ENCODE peak calls at places on chromosomes 1 and 21, in four cellular contexts. H is GM12878, R is K562, N is HepG2. X is an unnamed sample.

GRCh38 chr21:40049031-40049958 is 182.1 kb downstream of the PCP4 start:
- DNase-seq in H (no peak), R (no peak), N (no peak), X (no peak)

GRCh38 chr1:30713211-30713770 is 10.1 kb downstream of the MATN1 start:
- DNase-seq in R (no peak), N (no peak), H (no peak), X (no peak)

GRCh38 chr1:15110128-15110866 is 43.2 kb upstream of the TMEM51 start:
- DNase-seq in N (peak), R (peak), H (no peak), X (no peak)

GRCh38 chr1:109096110-109096509 is 5.5 kb downstream of the TMEM167B start:
- DNase-seq in H (no peak), R (no peak), N (no peak), X (no peak)

GRCh38 chr1:201639826-201640225 is 100.9 kb downstream of the NAV1 start:
- DNase-seq in N (no peak), H (no peak), R (no peak), X (no peak)

GRCh38 chr21:43187715-43188114 is 18.9 kb downstream of the CRYAA start:
- DNase-seq in N (no peak), H (no peak), R (no peak), X (no peak)

GRCh38 chr1:209829716-209830115 is 1.9 kb downstream of the UTP25 start:
- DNase-seq in H (no peak), R (no peak), N (no peak), X (no peak)

GRCh38 chr1:18009729-18010075 is 97.9 kb upstream of the IGSF21 start:
- DNase-seq in H (no peak), R (no peak), N (no peak), X (no peak)

GRCh38 chr1:203625623-203626189 is 926 bp upstream of the ATP2B4 start:
- DNase-seq in N (peak), H (peak), R (peak), X (no peak)

GRCh38 chr1:21904725-21905520 is 32.2 kb downstream of the HSPG2 start:
- DNase-seq in R (peak), N (no peak), H (no peak), X (no peak)

GRCh38 chr1:243601720-243602119 is 248.3 kb downstream of the AKT3 start:
- DNase-seq in H (no peak), R (no peak), N (no peak), X (no peak)

GRCh38 chr1:147892216-147892615 is 10.4 kb upstream of the GJA8 start:
- DNase-seq in R (no peak), H (no peak), N (no peak), X (peak)

GRCh38 chr1:96746440-96747223 is 25.0 kb downstream of the PTBP2 start:
- DNase-seq in N (no peak), H (no peak), R (no peak), X (no peak)

GRCh38 chr1:154759793-154760192 is 110.3 kb downstream of the KCNN3 start:
- DNase-seq in H (no peak), N (no peak), R (no peak), X (no peak)

GRCh38 chr21:33762798-33763572 is 120.7 kb downstream of the ITSN1 start:
- DNase-seq in H (no peak), N (no peak), R (no peak), X (no peak)

GRCh38 chr1:153790282-153790995 is 15.2 kb downstream of the SLC27A3 start:
- DNase-seq in N (no peak), R (no peak), H (no peak), X (peak)

GRCh38 chr1:194279975-194280374 is 1093.6 kb upstream of the B3GALT2 start:
- DNase-seq in N (no peak), H (no peak), R (no peak), X (no peak)

GRCh38 chr1:181097242-181097641 is 8.7 kb downstream of the IER5 start:
- DNase-seq in N (no peak), H (no peak), R (no peak), X (no peak)

GRCh38 chr1:32666866-32667566 is 16.0 kb downstream of the RBBP4 start:
- DNase-seq in N (no peak), R (no peak), H (no peak), X (no peak)

GRCh38 chr1:116340506-116341240 is 32.4 kb upstream of the ATP1A1 start:
- DNase-seq in R (no peak), N (no peak), H (no peak), X (no peak)

GRCh38 chr1:58983159-58983558 is 199.3 kb upstream of the JUN start:
- DNase-seq in H (no peak), N (no peak), R (no peak), X (no peak)

GRCh38 chr1:48943393-48943792 is 166.7 kb upstream of the BEND5 start:
- DNase-seq in R (no peak), H (no peak), N (no peak), X (no peak)

GRCh38 chr1:12465126-12465525 is 152.9 kb downstream of the DHRS3 start:
- DNase-seq in H (no peak), R (no peak), N (no peak), X (no peak)

GRCh38 chr1:202280595-202280994 is 61.1 kb downstream of the UBE2T start:
- DNase-seq in R (no peak), N (no peak), H (no peak), X (no peak)

GRCh38 chr1:54614024-54614423 is 9.3 kb downstream of the FAM151A start:
- DNase-seq in N (peak), H (no peak), R (no peak), X (no peak)

GRCh38 chr1:8211620-8212442 is 106.1 kb upstream of the SLC45A1 start:
- DNase-seq in N (peak), R (no peak), H (no peak), X (no peak)

GRCh38 chr1:87362063-87362833 is 33.6 kb downstream of the LMO4 start:
- DNase-seq in R (no peak), H (no peak), N (no peak), X (no peak)

GRCh38 chr1:243924588-243925349 is 74.7 kb upstream of the AKT3 start:
- DNase-seq in R (no peak), N (no peak), H (no peak), X (no peak)

GRCh38 chr1:28921286-28921869 is 7.0 kb downstream of the EPB41 start:
- DNase-seq in N (no peak), H (no peak), R (no peak), X (no peak)

GRCh38 chr1:211487672-211488208 is 4.2 kb downstream of the RD3 start:
- DNase-seq in N (no peak), R (no peak), H (no peak), X (no peak)

GRCh38 chr1:172654535-172654934 is 4.4 kb upstream of the FASLG start:
- DNase-seq in H (no peak), N (no peak), R (no peak), X (no peak)

GRCh38 chr1:119747451-119747850 is 21.3 kb downstream of the HMGCS2 start:
- DNase-seq in H (no peak), N (no peak), R (no peak), X (no peak)

GRCh38 chr1:115098979-115099692 is 9.8 kb upstream of the TSPAN2 start:
- DNase-seq in N (no peak), R (no peak), H (peak), X (no peak)

GRCh38 chr1:184393924-184394323 is 7.1 kb downstream of the C1orf21 start:
- DNase-seq in N (no peak), R (no peak), H (no peak), X (no peak)

GRCh38 chr1:81920245-81920740 is 119.6 kb downstream of the ADGRL2 start:
- DNase-seq in R (no peak), N (no peak), H (no peak), X (peak)

GRCh38 chr1:208524920-208525319 is 280.7 kb upstream of the PLXNA2 start:
- DNase-seq in N (no peak), R (no peak), H (no peak), X (no peak)

GRCh38 chr1:230107941-230108340 is 40.9 kb downstream of the GALNT2 start:
- DNase-seq in N (no peak), H (no peak), R (no peak), X (no peak)

GRCh38 chr1:25573961-25574360 is 30.6 kb downstream of the LDLRAP1 start:
- DNase-seq in R (no peak), H (no peak), N (no peak), X (no peak)

GRCh38 chr1:84861516-84861915 is 31.5 kb downstream of the LPAR3 start:
- DNase-seq in R (no peak), N (no peak), H (no peak), X (no peak)

GRCh38 chr1:84861988-84862644 is 30.9 kb downstream of the LPAR3 start:
- DNase-seq in R (no peak), H (no peak), N (no peak), X (no peak)

GRCh38 chr1:84859866-84860265 is 33.1 kb downstream of the LPAR3 start:
- DNase-seq in N (no peak), H (no peak), R (no peak), X (no peak)

GRCh38 chr1:84856871-84857270 is 36.1 kb downstream of the LPAR3 start:
- DNase-seq in R (no peak), N (no peak), H (no peak), X (no peak)

GRCh38 chr1:84862810-84863251 is 30.2 kb downstream of the LPAR3 start:
- DNase-seq in R (no peak), H (peak), N (no peak), X (no peak)
- TF ChIP-seq SP1 in R (no peak), H (no peak), N (no peak), X (no peak)

GRCh38 chr1:1507305-1507704 is 4.7 kb upstream of the ATAD3A start:
- DNase-seq in R (no peak), H (no peak), N (no peak), X (no peak)
- TF ChIP-seq CREM in R (no peak), H (no peak), N (no peak), X (no peak)

GRCh38 chr21:44576025-44576420 is 2.5 kb downstream of the KRTAP10-4 start:
- DNase-seq in N (no peak), H (no peak), R (no peak), X (no peak)

GRCh38 chr21:44572959-44573583 is 458 bp upstream of the KRTAP10-4 start:
- DNase-seq in R (no peak), N (peak), H (no peak), X (no peak)

GRCh38 chr21:44575307-44576024 is 1.9 kb downstream of the KRTAP10-4 start:
- DNase-seq in H (no peak), R (no peak), N (no peak), X (no peak)

GRCh38 chr21:44571844-44572782 is 1.4 kb upstream of the KRTAP10-4 start:
- DNase-seq in N (no peak), H (no peak), R (no peak), X (no peak)

DNA sequence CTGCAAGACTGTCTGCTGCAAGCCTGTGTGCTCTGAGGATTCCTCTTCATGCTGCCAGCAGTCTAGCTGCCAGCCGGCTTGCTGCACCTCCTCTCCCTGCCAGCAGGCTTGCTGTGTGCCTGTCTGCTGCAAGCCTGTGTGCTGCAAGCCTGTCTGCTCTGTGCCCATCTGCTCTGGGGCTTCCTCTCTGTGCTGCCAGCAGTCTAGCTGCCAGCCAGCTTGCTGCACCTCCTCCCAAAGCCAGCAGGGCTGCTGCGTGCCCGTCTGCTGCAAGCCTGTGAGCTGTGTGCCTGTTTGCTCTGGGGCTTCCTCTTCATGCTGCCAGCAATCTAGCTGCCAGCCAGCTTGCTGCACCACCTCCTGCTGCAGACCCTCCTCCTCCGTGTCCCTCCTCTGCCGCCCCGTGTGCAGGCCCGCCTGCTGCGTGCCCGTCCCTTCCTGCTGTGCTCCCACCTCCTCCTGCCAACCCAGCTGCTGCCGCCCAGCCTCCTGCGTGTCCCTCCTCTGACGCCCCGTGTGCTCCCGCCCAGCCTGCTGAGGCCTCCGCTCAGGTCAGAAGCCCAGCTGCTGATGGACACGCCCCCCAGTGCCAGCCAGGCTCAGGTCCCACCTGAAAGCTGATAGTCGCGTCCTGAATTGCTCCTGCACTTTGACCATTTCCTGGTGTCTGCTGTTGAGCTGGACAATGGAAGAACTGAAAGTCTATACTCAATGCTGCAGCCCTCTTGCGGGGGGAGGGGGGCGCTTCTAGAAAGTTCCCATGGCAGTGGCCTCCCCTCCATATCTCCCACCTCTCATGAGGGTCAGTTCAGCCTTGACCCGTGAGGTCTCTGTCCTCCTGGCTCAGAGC is 1.2 kb downstream of the KRTAP10-4 start:
- DNase-seq in H (no peak), R (no peak), N (peak), X (no peak)
- TF ChIP-seq CREB1 in H (no peak), R (no peak), N (no peak), X (no peak)

GRCh38 chr1:158806909-158807601 is 24.1 kb upstream of the MNDA start:
- DNase-seq in H (no peak), N (no peak), R (no peak), X (no peak)

GRCh38 chr1:158809261-158809660 is 21.9 kb upstream of the MNDA start:
- DNase-seq in H (no peak), N (no peak), R (no peak), X (no peak)

GRCh38 chr1:158798531-158798930 is 17.5 kb upstream of the OR6N2 start:
- DNase-seq in R (no peak), H (no peak), N (no peak), X (no peak)

GRCh38 chr1:158799689-158800088 is 18.7 kb upstream of the OR6N2 start:
- DNase-seq in R (peak), H (no peak), N (no peak), X (no peak)

GRCh38 chr1:158803681-158804080 is 22.7 kb upstream of the OR6N2 start:
- DNase-seq in R (no peak), H (no peak), N (no peak), X (no peak)
- TF ChIP-seq SP1 in R (no peak), H (no peak), N (no peak), X (no peak)

GRCh38 chr1:163186910-163187309 is 15.8 kb downstream of the RGS5 start:
- DNase-seq in N (no peak), H (no peak), R (no peak), X (no peak)
- TF ChIP-seq CREM in N (no peak), H (no peak), R (no peak), X (no peak)

GRCh38 chr1:185896863-185897262 is 162.7 kb downstream of the HMCN1 start:
- DNase-seq in N (no peak), H (no peak), R (no peak), X (no peak)

GRCh38 chr1:185894806-185895205 is 160.6 kb downstream of the HMCN1 start:
- DNase-seq in R (no peak), H (no peak), N (no peak), X (no peak)

DNA sequence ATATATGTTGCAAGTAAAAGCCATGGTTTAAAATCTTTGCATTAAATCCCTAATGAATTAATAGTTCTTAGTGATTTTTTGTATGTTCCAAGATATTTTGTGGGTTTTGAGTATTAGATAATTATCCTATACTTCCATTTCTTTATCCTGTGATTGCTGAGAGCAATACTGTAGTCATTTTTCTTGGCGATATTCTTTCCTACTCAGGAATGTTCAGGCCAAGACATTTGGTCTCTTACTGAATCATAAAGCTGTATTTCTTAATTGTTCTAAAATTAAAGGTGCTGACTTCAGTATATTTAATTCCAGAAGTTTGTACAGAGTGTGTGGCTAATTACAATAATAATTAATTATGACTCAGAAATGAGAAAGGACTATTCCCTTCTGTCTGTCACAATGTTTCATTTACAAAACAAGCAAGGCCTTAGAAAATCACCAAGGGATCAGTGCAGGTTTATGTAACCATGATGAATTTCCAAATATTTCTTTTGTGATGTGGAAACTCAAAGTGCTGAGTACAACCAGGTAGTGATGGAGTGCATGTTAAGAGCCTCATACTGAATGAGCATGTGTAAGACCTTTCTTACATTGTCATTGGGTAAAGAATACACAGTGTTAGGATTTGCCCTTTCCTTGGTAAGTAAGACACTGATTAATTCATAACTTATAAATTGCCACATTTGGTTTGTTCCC is 161.2 kb downstream of the HMCN1 start:
- DNase-seq in H (no peak), R (no peak), N (no peak), X (no peak)
- TF ChIP-seq CREB1 in H (no peak), R (no peak), N (no peak), X (no peak)

DNA sequence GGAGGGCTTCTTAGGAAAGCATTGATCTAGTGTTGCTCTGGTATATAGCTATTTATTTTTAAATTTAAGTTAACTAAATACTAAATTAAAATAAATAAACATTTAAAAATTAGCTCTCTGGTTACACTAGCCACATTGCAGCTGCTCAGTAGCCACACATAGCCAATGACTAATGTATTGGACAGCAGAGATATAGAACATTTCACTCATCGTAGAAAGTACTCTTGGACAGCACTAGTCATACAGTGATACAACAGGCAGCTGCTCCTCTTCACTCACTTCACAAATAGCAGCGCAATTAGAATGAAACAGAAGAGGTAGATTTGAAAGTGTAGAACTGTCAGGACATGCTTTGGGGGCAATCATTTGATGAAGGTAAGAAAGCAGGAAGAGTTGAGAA is 245.4 kb downstream of the PBX1 start:
- DNase-seq in N (no peak), R (no peak), H (no peak), X (no peak)
- TF ChIP-seq SP1 in N (no peak), R (no peak), H (no peak), X (no peak)

GRCh38 chr21:42047821-42048613 is 23.1 kb upstream of the UMODL1 start:
- DNase-seq in R (no peak), H (no peak), N (no peak), X (no peak)
- TF ChIP-seq CREM in R (no peak), H (no peak), N (no peak), X (no peak)

DNA sequence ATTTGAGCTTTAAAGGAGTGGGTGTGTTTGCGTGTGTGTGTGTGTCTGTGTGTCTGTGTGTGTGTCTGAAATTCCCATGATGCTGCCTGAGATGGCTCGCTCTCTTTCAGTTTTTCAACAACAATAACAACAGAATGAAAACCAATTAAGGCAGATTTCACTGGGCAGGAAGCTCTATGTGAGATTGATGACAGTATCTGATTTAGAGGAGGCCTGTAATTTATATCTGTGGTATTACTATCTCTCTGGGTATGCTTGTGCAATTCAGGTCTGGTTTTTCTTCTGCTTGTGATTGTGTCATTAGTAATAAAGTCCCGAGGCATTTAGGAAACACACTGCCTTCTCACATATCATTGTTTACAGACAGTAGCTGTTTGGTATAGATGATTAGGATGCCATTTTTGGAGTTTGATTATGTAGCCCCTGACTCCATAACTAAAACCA is 85.9 kb upstream of the ZNF326 start:
- DNase-seq in N (no peak), R (no peak), H (no peak), X (no peak)
- TF ChIP-seq CREB1 in N (no peak), R (no peak), H (no peak), X (no peak)